ENCODE peak calls at places on chromosomes 16 and 17, in five cellular contexts. N, G, V, K and J are unnamed samples.
A peak's percentile ranks its signal among the peaks of the same experiment; 100 is the strongest.

GRCh38 chr16:56788435-56788834 is 58.5 kb downstream of the NUP93 start:
- DNase-seq in V (no peak), K (no peak), G (no peak), N (no peak), J (no peak)

GRCh38 chr17:10652984-10653680 is 4.0 kb downstream of the MYH3 start:
- DNase-seq in V (no peak), G (no peak), N (no peak), K (no peak), J (no peak)

GRCh38 chr17:66383353-66383752 is 80.9 kb downstream of the PRKCA start:
- DNase-seq in K (no peak), N (no peak), V (no peak), G (no peak), J (no peak)

GRCh38 chr17:67353929-67354557 is 12.3 kb downstream of the PSMD12 start:
- DNase-seq in K (no peak), N (no peak), G (no peak), V (no peak), J (no peak)

GRCh38 chr17:7394452-7395191 is at the start of gene PLSCR3:
- DNase-seq in N (peak; percentile 97), G (peak; percentile 93), V (peak; percentile 89), K (peak; percentile 87), J (peak; percentile 95)

GRCh38 chr16:65704866-65705265 is 583.0 kb upstream of the CDH11 start:
- DNase-seq in G (no peak), V (no peak), K (no peak), N (peak; percentile 57), J (no peak)

GRCh38 chr16:80142276-80142675 is 398.5 kb upstream of the DYNLRB2 start:
- DNase-seq in G (no peak), V (no peak), N (no peak), K (no peak), J (no peak)

GRCh38 chr17:17808706-17809432 is 27.9 kb downstream of the SREBF1 start:
- DNase-seq in N (peak; percentile 76), G (no peak), K (no peak), V (no peak), J (no peak)

GRCh38 chr17:78986048-78986648 is 6.4 kb upstream of the LGALS3BP start:
- DNase-seq in K (peak; percentile 54), N (no peak), V (no peak), G (no peak), J (no peak)

GRCh38 chr17:34254146-34254545 is 939 bp upstream of the CCL2 start:
- DNase-seq in K (no peak), G (no peak), N (no peak), V (no peak), J (no peak)

GRCh38 chr17:43860077-43860725 is 13.2 kb downstream of the CD300LG start:
- DNase-seq in G (peak; percentile 33), V (no peak), N (no peak), K (no peak), J (peak; percentile 60)

GRCh38 chr17:62892870-62893338 is 73.1 kb upstream of the TANC2 start:
- DNase-seq in N (peak; percentile 67), V (no peak), K (no peak), G (peak; percentile 48), J (peak; percentile 72)

GRCh38 chr16:9500872-9501271 is 409.4 kb downstream of the HAPSTR1 start:
- DNase-seq in G (no peak), K (no peak), V (no peak), N (no peak), J (no peak)

GRCh38 chr17:64084086-64084939 is 45.6 kb downstream of the ERN1 start:
- DNase-seq in G (peak; percentile 64), K (peak; percentile 57), V (no peak), N (no peak), J (no peak)

GRCh38 chr17:2710804-2711607 is 558 bp downstream of the CLUH start:
- DNase-seq in K (peak; percentile 66), G (no peak), N (peak; percentile 80), V (peak; percentile 52), J (peak; percentile 79)

GRCh38 chr17:8371786-8372185 is 4.7 kb downstream of the KRABD2 start:
- DNase-seq in V (no peak), N (no peak), G (no peak), K (no peak), J (no peak)

GRCh38 chr16:85720319-85720637 is 30.6 kb downstream of the C16orf74 start:
- DNase-seq in V (no peak), K (no peak), G (peak; percentile 85), N (no peak), J (no peak)

GRCh38 chr16:80656731-80657150 is 115.9 kb downstream of the DYNLRB2 start:
- DNase-seq in K (no peak), N (no peak), G (no peak), V (no peak), J (no peak)

GRCh38 chr17:50593321-50593720 is 32.8 kb downstream of the CACNA1G start:
- DNase-seq in N (peak; percentile 89), K (peak; percentile 80), V (no peak), G (no peak), J (peak; percentile 86)

GRCh38 chr17:62094175-62094574 is 29.1 kb upstream of the MED13 start:
- DNase-seq in V (no peak), G (no peak), N (no peak), K (no peak), J (no peak)

GRCh38 chr16:87832759-87833502 is 36.4 kb downstream of the SLC7A5 start:
- DNase-seq in N (no peak), V (no peak), K (no peak), G (no peak), J (no peak)

GRCh38 chr17:8105957-8106398 is 12.3 kb downstream of the ALOXE3 start:
- DNase-seq in N (no peak), V (no peak), K (no peak), G (no peak), J (peak; percentile 46)

GRCh38 chr17:61322316-61323014 is 77.2 kb upstream of the TBX2 start:
- DNase-seq in V (no peak), G (no peak), K (no peak), N (no peak), J (no peak)

DNA sequence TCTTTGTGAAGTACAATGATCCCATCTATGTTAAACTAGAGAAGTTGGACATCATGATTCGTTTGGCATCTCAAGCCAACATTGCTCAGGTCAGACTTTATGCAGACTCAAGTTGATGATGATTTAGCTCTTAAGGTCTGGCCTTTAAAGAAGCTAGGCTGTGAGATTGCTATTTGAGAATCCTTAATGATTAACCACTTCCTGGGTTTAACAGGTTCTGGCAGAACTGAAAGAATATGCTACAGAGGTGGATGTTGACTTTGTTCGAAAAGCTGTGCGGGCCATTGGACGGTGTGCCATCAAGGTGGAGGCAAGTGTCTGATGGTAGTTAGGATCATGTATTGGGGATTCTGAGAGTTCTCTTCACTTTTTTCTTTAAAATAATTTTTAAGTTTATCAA is 40.3 kb downstream of the AP2B1 start:
- DNase-seq in G (no peak), N (no peak), K (no peak), V (no peak), J (no peak)
- H3K27ac ChIP-seq in G (no peak overlapping the region), N (no peak overlapping the region), K (no peak overlapping the region), V (no peak overlapping the region), J (no peak overlapping the region)

DNA sequence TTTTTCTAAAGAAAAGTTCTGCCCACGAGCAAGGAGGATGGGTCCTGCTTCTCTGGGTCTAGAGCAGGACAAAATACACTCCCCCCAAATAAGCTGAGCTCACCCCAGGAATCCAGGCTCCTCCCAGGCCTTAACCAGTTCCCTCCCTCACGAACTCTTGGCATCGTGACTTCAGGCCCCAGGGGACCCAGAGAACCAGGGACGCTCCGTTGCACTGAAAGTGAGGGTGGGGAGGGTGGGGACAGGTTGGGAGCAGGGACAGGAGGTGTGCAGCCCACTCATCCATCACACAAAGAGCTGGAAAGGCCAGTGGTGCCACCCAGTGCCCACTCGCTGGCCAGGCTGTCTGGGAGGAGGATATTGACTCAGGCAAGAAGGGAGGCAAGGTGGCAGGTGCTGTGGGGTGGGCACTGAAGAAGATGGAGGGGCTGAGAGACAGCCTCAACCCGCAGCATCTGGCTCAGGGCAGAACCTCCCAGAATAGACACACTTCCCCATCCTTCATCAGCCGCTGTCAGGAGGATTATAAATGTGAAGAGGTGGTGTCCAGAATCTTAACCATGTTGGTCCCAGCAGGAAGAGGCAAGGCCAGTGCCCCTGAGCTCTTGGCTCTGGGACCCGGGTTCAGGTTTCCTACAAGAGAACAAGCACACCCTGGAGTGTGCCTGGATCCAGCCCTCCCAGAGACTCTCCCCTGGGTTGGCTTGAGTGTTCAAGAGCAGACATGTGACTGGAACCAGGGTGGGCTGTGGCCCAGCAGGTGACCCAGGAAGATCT is 67.9 kb upstream of the RPL38 start:
- DNase-seq in N (peak; percentile 41), K (no peak), V (no peak), G (no peak), J (peak; percentile 38)
- TF ChIP-seq CTCF in N (no peak), K (no peak), V (no peak), G (no peak), J (no peak)

GRCh38 chr17:31573861-31574260 is 182.4 kb downstream of the RAB11FIP4 start:
- DNase-seq in N (no peak), K (no peak), V (no peak), G (no peak), J (no peak)

GRCh38 chr17:31573047-31573446 is 181.6 kb downstream of the RAB11FIP4 start:
- DNase-seq in V (no peak), N (no peak), G (no peak), K (no peak), J (no peak)

GRCh38 chr17:31571124-31571892 is 179.8 kb downstream of the RAB11FIP4 start:
- DNase-seq in K (peak; percentile 68), G (peak; percentile 69), V (peak; percentile 88), N (no peak), J (no peak)

GRCh38 chr17:31570231-31570630 is 178.8 kb downstream of the RAB11FIP4 start:
- DNase-seq in K (no peak), G (no peak), N (no peak), V (no peak), J (no peak)

DNA sequence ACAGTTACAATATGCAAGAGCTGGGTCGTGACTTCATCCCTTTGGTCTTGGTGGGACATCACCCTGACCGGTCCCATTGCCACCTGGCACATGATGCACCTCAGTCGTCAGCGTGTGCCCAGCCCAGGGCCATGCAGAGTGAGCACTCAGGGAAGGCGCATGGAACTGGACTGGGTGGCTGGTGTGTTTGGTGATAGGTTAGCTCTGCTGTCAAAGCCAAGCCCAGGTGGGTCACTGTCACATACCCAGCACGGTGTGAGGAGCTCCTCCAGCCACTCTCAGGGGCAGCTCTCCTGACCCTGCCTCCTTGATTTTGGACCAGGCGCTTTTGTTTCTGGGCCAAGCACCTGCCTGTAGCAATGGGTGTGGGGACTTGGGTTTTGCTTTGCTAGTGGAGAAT is 180.9 kb downstream of the RAB11FIP4 start:
- DNase-seq in G (no peak), V (no peak), K (no peak), N (no peak), J (no peak)
- H3K4me1 ChIP-seq in G (peaks cover 9% of the 10 kb centered on the region), V (peaks cover 22% of the 10 kb centered on the region), K (peaks cover 66% of the 10 kb centered on the region), N (no peaks in the 10 kb centered on the region), J (peaks cover 46% of the 10 kb centered on the region)

GRCh38 chr16:52293209-52293608 is 253.7 kb downstream of the TOX3 start:
- DNase-seq in K (no peak), N (no peak), G (peak; percentile 56), V (no peak), J (no peak)

GRCh38 chr16:52294660-52295059 is 252.3 kb downstream of the TOX3 start:
- DNase-seq in N (no peak), K (no peak), V (no peak), G (no peak), J (no peak)

GRCh38 chr16:52298769-52299168 is 248.2 kb downstream of the TOX3 start:
- DNase-seq in G (no peak), K (no peak), N (no peak), V (no peak), J (no peak)

GRCh38 chr16:52296070-52296469 is 250.9 kb downstream of the TOX3 start:
- DNase-seq in G (no peak), K (no peak), V (no peak), N (no peak), J (no peak)
- H3K27ac ChIP-seq in G (no peak overlapping the region), K (no peak overlapping the region), V (no peak overlapping the region), N (no peak overlapping the region), J (no peak overlapping the region)

GRCh38 chr17:55451758-55452468 is 30.3 kb upstream of the MMD start:
- DNase-seq in G (no peak), V (no peak), N (no peak), K (no peak), J (no peak)
- TF ChIP-seq CTCF in G (no peak), V (no peak), N (no peak), K (no peak), J (no peak)